ENCODE peak calls at places on chromosome 9, in ten cellular contexts. X is SK-N-SH; B is SW480; E is mucosa of descending colon; A is adrenal gland; O is OCI-M1; M is stimulated activated CD4-positive, alpha-beta T cell treated with anti-CD3 and anti-CD28 coated beads, Interleukin-15, amount 100 ng/mL, for 1 hour; G is GM04504; N is hepatic stellate cell; L is left ventricle myocardium superior. I is an unnamed sample.

GRCh38 chr9:114429488-114429887 is 41.7 kb upstream of the AKNA start:
- DNase-seq in X (no peak), L (no peak), G (no peak), O (no peak), N (no peak), E (no peak), B (no peak), M (no peak), A (no peak), I (no peak)

GRCh38 chr9:93976973-93977372 is 21.8 kb upstream of the BARX1 start:
- DNase-seq in L (no peak), M (no peak), B (no peak), X (no peak), E (no peak), O (no peak), A (no peak), N (no peak), G (no peak), I (no peak)

GRCh38 chr9:34310205-34310604 is 18.9 kb downstream of the KIF24 start:
- DNase-seq in B (no peak), N (no peak), O (no peak), L (no peak), A (no peak), G (no peak), E (no peak), M (no peak), X (no peak), I (no peak)

GRCh38 chr9:1775230-1775629 is 239.9 kb upstream of the SMARCA2 start:
- DNase-seq in L (no peak), N (no peak), E (no peak), A (no peak), O (no peak), X (no peak), M (no peak), G (no peak), B (no peak), I (no peak)

GRCh38 chr9:106962615-106963363 is 99.8 kb downstream of the ZNF462 start:
- DNase-seq in G (no peak), L (no peak), A (peak), M (no peak), N (no peak), B (no peak), E (no peak), X (no peak), O (no peak), I (no peak)

GRCh38 chr9:137759117-137759516 is 118.5 kb upstream of the CACNA1B start:
- DNase-seq in M (no peak), G (no peak), A (no peak), L (no peak), X (no peak), E (no peak), N (no peak), O (no peak), B (no peak), I (no peak)

GRCh38 chr9:113528088-113528487 is 64.6 kb downstream of the RGS3 start:
- DNase-seq in L (no peak), E (peak), X (no peak), N (no peak), G (no peak), A (no peak), O (no peak), M (no peak), B (no peak), I (peak)

GRCh38 chr9:126676685-126677143 is 63.0 kb downstream of the LMX1B start:
- DNase-seq in B (peak), X (peak), G (no peak), A (no peak), M (no peak), N (no peak), L (no peak), O (no peak), E (no peak), I (no peak)

GRCh38 chr9:109455861-109456260 is 42.2 kb downstream of the PTPN3 start:
- DNase-seq in G (no peak), N (no peak), A (no peak), E (no peak), L (no peak), X (no peak), B (no peak), M (no peak), O (no peak), I (no peak)

GRCh38 chr9:133771486-133772482 is 33.6 kb upstream of the SARDH start:
- DNase-seq in E (no peak), B (no peak), N (no peak), X (no peak), G (no peak), A (peak), O (no peak), L (no peak), M (no peak), I (peak)

GRCh38 chr9:131976157-131976740 is 103.4 kb downstream of the MED27 start:
- DNase-seq in G (no peak), X (peak), M (no peak), A (no peak), N (no peak), L (no peak), O (peak), E (no peak), B (no peak), I (no peak)

GRCh38 chr9:109918359-109919163 is 138.6 kb downstream of the PALM2AKAP2 start:
- DNase-seq in A (no peak), L (no peak), M (no peak), E (peak), N (no peak), G (no peak), B (no peak), O (no peak), X (no peak), I (peak)

GRCh38 chr9:92774274-92774673 is 9.6 kb upstream of the BICD2 start:
- DNase-seq in E (no peak), G (peak), A (no peak), B (peak), N (peak), X (no peak), O (no peak), L (no peak), M (no peak), I (no peak)